ENCODE peak calls at places on chromosome 7, in eight cellular contexts. Z, N, E, M, Q, C, J and W are unnamed samples.

GRCh38 chr7:72805526-72806494 is 22.2 kb downstream of the TYW1B start:
- DNase-seq in Z (no peak), N (no peak), E (no peak), M (no peak), Q (no peak), C (no peak), J (no peak), W (no peak)

GRCh38 chr7:2431260-2431867 is 28.0 kb downstream of the CHST12 start:
- DNase-seq in Z (peak), N (peak), E (no peak), M (no peak), Q (no peak), C (no peak), J (no peak), W (no peak)

GRCh38 chr7:134891262-134892001 is 94.9 kb upstream of the AGBL3 start:
- DNase-seq in Z (peak), N (peak), E (no peak), M (peak), Q (peak), C (peak), J (peak), W (no peak)

GRCh38 chr7:23530355-23530754 is 1.4 kb downstream of the TRA2A start:
- DNase-seq in Z (peak), N (peak), E (peak), M (peak), Q (no peak), C (no peak), J (no peak), W (no peak)

GRCh38 chr7:49295136-49295535 is 370.8 kb downstream of the CDC14C start:
- DNase-seq in Z (no peak), N (no peak), E (no peak), M (no peak), Q (no peak), C (no peak), J (no peak), W (no peak)

GRCh38 chr7:111750168-111750715 is 187.9 kb upstream of the IMMP2L start:
- DNase-seq in Z (no peak), N (no peak), E (no peak), M (peak), Q (no peak), C (no peak), J (no peak), W (no peak)

GRCh38 chr7:47786557-47787248 is 161.6 kb downstream of the PKD1L1 start:
- DNase-seq in Z (peak), N (peak), E (no peak), M (peak), Q (peak), C (peak), J (peak), W (no peak)

GRCh38 chr7:33093266-33093665 is 15.9 kb downstream of the RP9 start:
- DNase-seq in Z (no peak), N (no peak), E (no peak), M (no peak), Q (no peak), C (no peak), J (no peak), W (no peak)

GRCh38 chr7:36303202-36304098 is 86.2 kb upstream of the ANLN start:
- DNase-seq in Z (no peak), N (peak), E (no peak), M (peak), Q (peak), C (peak), J (no peak), W (no peak)

GRCh38 chr7:73827568-73828106 is 3.2 kb upstream of the CLDN4 start:
- DNase-seq in Z (peak), N (no peak), E (no peak), M (peak), Q (no peak), C (peak), J (no peak), W (no peak)

GRCh38 chr7:1156782-1157535 is 3.0 kb downstream of the ZFAND2A start:
- DNase-seq in Z (no peak), N (no peak), E (no peak), M (peak), Q (no peak), C (no peak), J (no peak), W (no peak)

GRCh38 chr7:17774248-17774647 is 166.0 kb downstream of the SNX13 start:
- DNase-seq in Z (no peak), N (no peak), E (no peak), M (no peak), Q (no peak), C (no peak), J (no peak), W (no peak)

GRCh38 chr7:139345042-139345441 is 3.9 kb downstream of the FMC1 start:
- DNase-seq in Z (no peak), N (no peak), E (no peak), M (no peak), Q (no peak), C (no peak), J (no peak), W (no peak)

GRCh38 chr7:64959072-64959747 is 31.6 kb downstream of the ZNF117 start:
- DNase-seq in Z (peak), N (peak), E (no peak), M (no peak), Q (no peak), C (no peak), J (no peak), W (no peak)

GRCh38 chr7:117872565-117873055 is 631 bp downstream of the CTTNBP2 start:
- DNase-seq in Z (peak), N (peak), E (peak), M (peak), Q (peak), C (no peak), J (no peak), W (no peak)

GRCh38 chr7:155587486-155587885 is 41.1 kb upstream of the CNPY1 start:
- DNase-seq in Z (no peak), N (no peak), E (no peak), M (no peak), Q (no peak), C (peak), J (no peak), W (no peak)

GRCh38 chr7:6074612-6075380 is 43.6 kb downstream of the ANKRD61 start:
- DNase-seq in Z (no peak), N (no peak), E (no peak), M (no peak), Q (no peak), C (peak), J (no peak), W (no peak)

GRCh38 chr7:2972531-2973161 is 71.0 kb downstream of the CARD11 start:
- DNase-seq in Z (no peak), N (no peak), E (no peak), M (no peak), Q (no peak), C (peak), J (no peak), W (no peak)

GRCh38 chr7:15832996-15833395 is 146.5 kb upstream of the MEOX2 start:
- DNase-seq in Z (no peak), N (no peak), E (no peak), M (peak), Q (peak), C (no peak), J (no peak), W (no peak)

GRCh38 chr7:80848841-80849240 is 70.0 kb downstream of the SEMA3C start:
- DNase-seq in Z (no peak), N (no peak), E (no peak), M (no peak), Q (no peak), C (no peak), J (no peak), W (no peak)

GRCh38 chr7:138243430-138243829 is 167.2 kb downstream of the AKR1D1 start:
- DNase-seq in Z (peak), N (peak), E (no peak), M (peak), Q (no peak), C (no peak), J (no peak), W (no peak)

GRCh38 chr7:70570961-70571360 is 561.0 kb upstream of the GALNT17 start:
- DNase-seq in Z (no peak), N (no peak), E (no peak), M (no peak), Q (no peak), C (no peak), J (no peak), W (no peak)

GRCh38 chr7:44650772-44651171 is 44.3 kb downstream of the OGDH start:
- DNase-seq in Z (no peak), N (no peak), E (no peak), M (no peak), Q (peak), C (no peak), J (no peak), W (no peak)

GRCh38 chr7:94763268-94763667 is 107.3 kb upstream of the SGCE start:
- DNase-seq in Z (no peak), N (no peak), E (no peak), M (no peak), Q (no peak), C (no peak), J (no peak), W (no peak)

GRCh38 chr7:70539196-70539595 is 592.7 kb upstream of the GALNT17 start:
- DNase-seq in Z (no peak), N (no peak), E (no peak), M (no peak), Q (no peak), C (no peak), J (no peak), W (no peak)

GRCh38 chr7:91313113-91313512 is 48.9 kb downstream of the FZD1 start:
- DNase-seq in Z (no peak), N (no peak), E (no peak), M (no peak), Q (no peak), C (no peak), J (no peak), W (no peak)

GRCh38 chr7:70177166-70177565 is 578.9 kb downstream of the AUTS2 start:
- DNase-seq in Z (no peak), N (no peak), E (no peak), M (no peak), Q (no peak), C (no peak), J (no peak), W (no peak)

GRCh38 chr7:98265841-98266271 is 13.8 kb upstream of the TECPR1 start:
- DNase-seq in Z (peak), N (no peak), E (no peak), M (no peak), Q (no peak), C (no peak), J (no peak), W (no peak)

GRCh38 chr7:82131224-82131623 is 312.4 kb downstream of the CACNA2D1 start:
- DNase-seq in Z (no peak), N (no peak), E (no peak), M (no peak), Q (no peak), C (no peak), J (no peak), W (no peak)

GRCh38 chr7:148337566-148337965 is 253.0 kb upstream of the C7orf33 start:
- DNase-seq in Z (no peak), N (no peak), E (no peak), M (peak), Q (no peak), C (no peak), J (no peak), W (no peak)

GRCh38 chr7:68107256-68107655 is 1110.6 kb downstream of the TYW1 start:
- DNase-seq in Z (no peak), N (no peak), E (no peak), M (no peak), Q (no peak), C (no peak), J (no peak), W (no peak)

GRCh38 chr7:127512587-127512986 is 72.8 kb downstream of the GCC1 start:
- DNase-seq in Z (peak), N (no peak), E (no peak), M (no peak), Q (no peak), C (no peak), J (no peak), W (no peak)

GRCh38 chr7:77270081-77270480 is 70.5 kb upstream of the FGL2 start:
- DNase-seq in Z (no peak), N (no peak), E (no peak), M (no peak), Q (no peak), C (no peak), J (no peak), W (no peak)

GRCh38 chr7:27300401-27300800 is 57.8 kb downstream of the EVX1 start:
- DNase-seq in Z (no peak), N (no peak), E (no peak), M (no peak), Q (no peak), C (no peak), J (no peak), W (no peak)

GRCh38 chr7:20350518-20350951 is 19.8 kb downstream of the ITGB8 start:
- DNase-seq in Z (peak), N (peak), E (no peak), M (peak), Q (peak), C (no peak), J (no peak), W (no peak)

GRCh38 chr7:47227762-47228177 is 354.1 kb downstream of the TNS3 start:
- DNase-seq in Z (no peak), N (no peak), E (peak), M (peak), Q (peak), C (no peak), J (no peak), W (peak)

GRCh38 chr7:131031100-131031868 is 296.4 kb upstream of the MKLN1 start:
- DNase-seq in Z (no peak), N (no peak), E (peak), M (no peak), Q (no peak), C (no peak), J (no peak), W (no peak)

GRCh38 chr7:36155811-36156361 is 2.8 kb downstream of the EEPD1 start:
- DNase-seq in Z (peak), N (peak), E (no peak), M (peak), Q (peak), C (peak), J (no peak), W (no peak)

GRCh38 chr7:158782638-158783490 is 46.4 kb downstream of the ESYT2 start:
- DNase-seq in Z (peak), N (peak), E (no peak), M (peak), Q (peak), C (peak), J (no peak), W (no peak)
- TF ChIP-seq CTCF in Z (peak), N (no peak), E (peak), M (peak), Q (no peak), C (peak), J (no peak), W (no peak)

GRCh38 chr7:88095-88926 is 104.1 kb upstream of the FAM20C start:
- DNase-seq in Z (peak), N (peak), E (no peak), M (peak), Q (no peak), C (no peak), J (no peak), W (no peak)
- TF ChIP-seq CTCF in Z (peak), N (peak), E (no peak), M (no peak), Q (no peak), C (no peak), J (no peak), W (no peak)

DNA sequence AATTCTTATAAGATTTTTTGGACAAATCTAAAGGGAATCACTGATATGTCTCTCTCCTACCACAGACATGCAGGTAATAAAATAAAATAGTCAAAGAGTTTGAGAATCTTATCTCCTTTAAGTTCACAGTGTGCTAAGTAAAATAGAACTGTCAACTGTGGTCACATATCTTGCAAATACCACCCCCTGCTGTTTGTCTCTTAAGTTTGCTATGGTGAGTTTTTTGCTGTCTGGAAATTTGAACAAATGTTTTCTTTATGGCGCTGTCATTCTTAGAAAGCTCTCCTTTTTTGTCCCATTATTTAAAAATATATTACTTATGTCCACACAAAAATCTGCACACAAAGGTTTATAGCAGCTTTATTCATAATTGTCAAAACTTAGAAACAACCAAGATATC is 19.6 kb downstream of the GIMAP5 start:
- DNase-seq in Z (peak), N (peak), E (peak), M (no peak), Q (no peak), C (no peak), J (no peak), W (no peak)
- TF ChIP-seq CTCF in Z (peak), N (peak), E (peak), M (peak), Q (no peak), C (peak), J (no peak), W (no peak)

DNA sequence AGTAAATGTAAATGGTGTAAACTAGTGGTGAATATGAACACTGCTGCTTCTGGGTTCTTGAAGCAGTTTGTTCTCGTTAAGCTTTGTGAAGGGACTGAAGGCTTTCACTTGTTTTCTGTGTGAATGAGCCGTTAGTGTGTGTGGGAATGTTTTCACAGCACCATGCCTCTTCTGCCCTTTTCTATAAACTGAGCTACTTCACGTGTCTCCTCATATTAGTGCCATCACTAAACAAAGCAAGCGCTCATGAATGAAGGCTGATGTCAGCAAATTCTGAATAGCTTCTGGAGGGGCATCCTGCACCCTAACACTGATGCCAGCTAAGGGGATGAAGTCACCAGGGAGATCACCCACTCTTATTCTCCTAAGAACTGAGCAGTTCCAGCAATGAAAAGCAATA is 205.6 kb upstream of the ETV1 start:
- DNase-seq in Z (peak), N (peak), E (no peak), M (no peak), Q (no peak), C (no peak), J (no peak), W (no peak)
- TF ChIP-seq CTCF in Z (no peak), N (no peak), E (no peak), M (no peak), Q (no peak), C (no peak), J (no peak), W (no peak)